ENCODE peak calls at places on chromosomes 5 and 9, in five cellular contexts. One of them, this sample, is unnamed.

GRCh38 chr9:115672477-115673316 is 480.9 kb upstream of the PAPPA start:
- DNase-seq in IMR-90: peak
- DNase-seq in hepatocyte: peak
- DNase-seq in astrocyte: peak
- DNase-seq in AG04450: peak
- DNase-seq in this sample: peak

GRCh38 chr5:138464388-138465287 is 641 bp upstream of the EGR1 start:
- DNase-seq in IMR-90: peak
- DNase-seq in hepatocyte: peak
- DNase-seq in astrocyte: peak
- DNase-seq in AG04450: peak
- DNase-seq in this sample: peak

GRCh38 chr5:69364414-69364813 is 4.9 kb downstream of the AK6 start:
- DNase-seq in IMR-90: peak
- DNase-seq in hepatocyte: peak
- DNase-seq in astrocyte: no peak
- DNase-seq in AG04450: no peak
- DNase-seq in this sample: peak

GRCh38 chr5:79236364-79236969 is 536 bp downstream of the JMY start:
- DNase-seq in IMR-90: peak
- DNase-seq in hepatocyte: peak
- DNase-seq in astrocyte: peak
- DNase-seq in AG04450: no peak
- DNase-seq in this sample: peak

GRCh38 chr5:55708732-55709131 is 3.4 kb downstream of the SLC38A9 start:
- DNase-seq in IMR-90: peak
- DNase-seq in hepatocyte: no peak
- DNase-seq in astrocyte: no peak
- DNase-seq in AG04450: no peak
- DNase-seq in this sample: peak

GRCh38 chr5:160280384-160281090 is 31.8 kb downstream of the CCNJL start:
- DNase-seq in IMR-90: no peak
- DNase-seq in hepatocyte: no peak
- DNase-seq in astrocyte: no peak
- DNase-seq in AG04450: no peak
- DNase-seq in this sample: no peak

GRCh38 chr9:133428579-133429215 is 6.5 kb downstream of the ADAMTS13 start:
- DNase-seq in IMR-90: no peak
- DNase-seq in hepatocyte: peak
- DNase-seq in astrocyte: no peak
- DNase-seq in AG04450: no peak
- DNase-seq in this sample: no peak

GRCh38 chr9:21965401-21965951 is 28.7 kb downstream of the CDKN2A start:
- DNase-seq in IMR-90: peak
- DNase-seq in hepatocyte: peak
- DNase-seq in astrocyte: peak
- DNase-seq in AG04450: peak
- DNase-seq in this sample: peak

GRCh38 chr5:148145916-148146315 is 22.4 kb upstream of the SPINK14 start:
- DNase-seq in IMR-90: peak
- DNase-seq in hepatocyte: peak
- DNase-seq in astrocyte: peak
- DNase-seq in AG04450: no peak
- DNase-seq in this sample: no peak

GRCh38 chr9:132235894-132236661 is 74.2 kb downstream of the NTNG2 start:
- DNase-seq in IMR-90: peak
- DNase-seq in hepatocyte: peak
- DNase-seq in astrocyte: peak
- DNase-seq in AG04450: peak
- DNase-seq in this sample: peak

GRCh38 chr5:43601454-43602260 is 1.3 kb upstream of the NNT start:
- DNase-seq in IMR-90: peak
- DNase-seq in hepatocyte: no peak
- DNase-seq in astrocyte: peak
- DNase-seq in AG04450: no peak
- DNase-seq in this sample: peak

GRCh38 chr5:56269216-56269927 is 36.2 kb upstream of the ANKRD55 start:
- DNase-seq in IMR-90: peak
- DNase-seq in hepatocyte: peak
- DNase-seq in astrocyte: peak
- DNase-seq in AG04450: no peak
- DNase-seq in this sample: peak

GRCh38 chr5:38509185-38509584 is 47.3 kb downstream of the LIFR start:
- DNase-seq in IMR-90: peak
- DNase-seq in hepatocyte: no peak
- DNase-seq in astrocyte: peak
- DNase-seq in AG04450: peak
- DNase-seq in this sample: peak

GRCh38 chr9:33165263-33166151 is 1.6 kb downstream of the B4GALT1 start:
- DNase-seq in IMR-90: peak
- DNase-seq in hepatocyte: peak
- DNase-seq in astrocyte: peak
- DNase-seq in AG04450: no peak
- DNase-seq in this sample: peak

GRCh38 chr9:124414612-124415011 is 630 bp downstream of the PSMB7 start:
- DNase-seq in IMR-90: no peak
- DNase-seq in hepatocyte: no peak
- DNase-seq in astrocyte: no peak
- DNase-seq in AG04450: no peak
- DNase-seq in this sample: no peak

GRCh38 chr5:127290946-127291763 is 559 bp downstream of the MEGF10 start:
- DNase-seq in IMR-90: no peak
- DNase-seq in hepatocyte: no peak
- DNase-seq in astrocyte: no peak
- DNase-seq in AG04450: no peak
- DNase-seq in this sample: peak

GRCh38 chr5:72599519-72600400 is 92.5 kb upstream of the ZNF366 start:
- DNase-seq in IMR-90: peak
- DNase-seq in hepatocyte: no peak
- DNase-seq in astrocyte: peak
- DNase-seq in AG04450: no peak
- DNase-seq in this sample: peak

GRCh38 chr5:29002481-29002880 is 1964.1 kb upstream of the CDH9 start:
- DNase-seq in IMR-90: no peak
- DNase-seq in hepatocyte: no peak
- DNase-seq in astrocyte: no peak
- DNase-seq in AG04450: no peak
- DNase-seq in this sample: no peak

GRCh38 chr9:109176386-109176785 is 9.3 kb upstream of the FRRS1L start:
- DNase-seq in IMR-90: no peak
- DNase-seq in hepatocyte: no peak
- DNase-seq in astrocyte: no peak
- DNase-seq in AG04450: no peak
- DNase-seq in this sample: no peak

GRCh38 chr5:81579525-81579924 is 171.4 kb downstream of the SSBP2 start:
- DNase-seq in IMR-90: peak
- DNase-seq in hepatocyte: peak
- DNase-seq in astrocyte: no peak
- DNase-seq in AG04450: no peak
- DNase-seq in this sample: peak

GRCh38 chr9:127856094-127856740 is 1.8 kb upstream of the ENG start:
- DNase-seq in IMR-90: no peak
- DNase-seq in hepatocyte: no peak
- DNase-seq in astrocyte: no peak
- DNase-seq in AG04450: no peak
- DNase-seq in this sample: no peak

GRCh38 chr9:127853312-127854168 is 918 bp downstream of the ENG start:
- DNase-seq in IMR-90: no peak
- DNase-seq in hepatocyte: no peak
- DNase-seq in astrocyte: no peak
- DNase-seq in AG04450: no peak
- DNase-seq in this sample: no peak

GRCh38 chr9:127852829-127853228 is 1.6 kb downstream of the ENG start:
- DNase-seq in IMR-90: no peak
- DNase-seq in hepatocyte: no peak
- DNase-seq in astrocyte: no peak
- DNase-seq in AG04450: no peak
- DNase-seq in this sample: no peak

GRCh38 chr9:127855522-127855921 is 1.1 kb upstream of the ENG start:
- DNase-seq in IMR-90: no peak
- DNase-seq in hepatocyte: no peak
- DNase-seq in astrocyte: no peak
- DNase-seq in AG04450: no peak
- DNase-seq in this sample: no peak

GRCh38 chr9:127854169-127854833 is at the start of gene ENG:
- DNase-seq in IMR-90: peak
- DNase-seq in hepatocyte: peak
- DNase-seq in astrocyte: no peak
- DNase-seq in AG04450: no peak
- DNase-seq in this sample: peak
- TF ChIP-seq CTCF in IMR-90: peak
- TF ChIP-seq CTCF in hepatocyte: no peak
- TF ChIP-seq CTCF in astrocyte: no peak
- TF ChIP-seq CTCF in AG04450: peak
- TF ChIP-seq CTCF in this sample: no peak

GRCh38 chr9:14317667-14318255 is 3.8 kb upstream of the NFIB start:
- DNase-seq in IMR-90: no peak
- DNase-seq in hepatocyte: no peak
- DNase-seq in astrocyte: no peak
- DNase-seq in AG04450: no peak
- DNase-seq in this sample: no peak
- H3K4me3 ChIP-seq in IMR-90: no peak
- H3K4me3 ChIP-seq in hepatocyte: no peak
- H3K4me3 ChIP-seq in astrocyte: no peak
- H3K4me3 ChIP-seq in AG04450: no peak
- H3K4me3 ChIP-seq in this sample: no peak

GRCh38 chr9:126705767-126706697 is 92.3 kb downstream of the LMX1B start:
- DNase-seq in IMR-90: peak
- DNase-seq in hepatocyte: peak
- DNase-seq in astrocyte: no peak
- DNase-seq in AG04450: no peak
- DNase-seq in this sample: no peak
- TF ChIP-seq CTCF in IMR-90: peak
- TF ChIP-seq CTCF in hepatocyte: peak
- TF ChIP-seq CTCF in astrocyte: peak
- TF ChIP-seq CTCF in AG04450: peak
- TF ChIP-seq CTCF in this sample: peak

GRCh38 chr9:113711251-113711650 is 164.9 kb upstream of the ZNF618 start:
- DNase-seq in IMR-90: no peak
- DNase-seq in hepatocyte: no peak
- DNase-seq in astrocyte: no peak
- DNase-seq in AG04450: no peak
- DNase-seq in this sample: no peak
- H3K4me3 ChIP-seq in IMR-90: no peak
- H3K4me3 ChIP-seq in hepatocyte: no peak
- H3K4me3 ChIP-seq in astrocyte: no peak
- H3K4me3 ChIP-seq in AG04450: no peak
- H3K4me3 ChIP-seq in this sample: no peak

GRCh38 chr5:77302247-77302646 is 91.8 kb downstream of the PDE8B start:
- DNase-seq in IMR-90: no peak
- DNase-seq in hepatocyte: no peak
- DNase-seq in astrocyte: no peak
- DNase-seq in AG04450: no peak
- DNase-seq in this sample: no peak
- TF ChIP-seq CTCF in IMR-90: no peak
- TF ChIP-seq CTCF in hepatocyte: no peak
- TF ChIP-seq CTCF in astrocyte: no peak
- TF ChIP-seq CTCF in AG04450: no peak
- TF ChIP-seq CTCF in this sample: no peak

DNA sequence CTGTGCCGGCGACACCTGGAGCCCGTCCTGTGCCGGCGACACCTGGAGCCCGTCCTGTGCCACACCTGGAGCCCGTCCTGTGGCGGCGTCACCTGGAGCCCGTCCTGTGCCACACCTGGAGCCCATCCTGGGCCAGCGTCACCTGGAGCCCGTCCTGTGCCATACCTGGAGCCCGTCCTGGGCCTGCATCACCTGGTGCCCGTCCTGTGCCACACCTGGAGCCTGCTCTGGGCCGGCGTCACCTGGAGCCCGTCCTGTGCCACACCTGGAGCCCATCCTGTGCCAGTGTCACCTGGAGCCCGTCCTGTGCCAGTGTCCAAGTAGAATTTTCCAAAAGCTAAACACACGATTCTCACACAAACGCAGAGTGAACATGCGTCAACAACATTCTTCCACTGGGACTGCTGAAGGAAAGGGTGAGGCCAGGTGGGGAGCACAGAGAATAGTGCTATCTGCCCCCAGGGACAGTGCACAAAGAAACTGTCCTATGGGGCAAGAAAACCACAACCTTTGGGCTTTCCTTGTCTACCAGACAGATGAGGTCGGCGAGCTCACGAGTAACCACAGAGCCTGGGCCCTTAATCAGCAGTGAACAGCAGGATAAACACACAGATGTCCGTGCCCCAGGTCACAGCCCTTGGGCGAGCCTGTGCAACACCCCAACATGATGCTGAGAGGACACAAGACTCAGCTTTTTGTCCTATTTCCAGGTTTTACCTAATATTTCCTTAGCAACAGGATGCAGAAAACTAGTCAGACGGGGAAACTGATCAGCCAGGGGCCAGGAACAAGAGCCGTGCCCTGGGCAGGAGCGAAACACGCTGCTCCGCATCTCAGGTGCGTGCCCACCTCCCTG is 7.9 kb downstream of the QSOX2 start:
- DNase-seq in IMR-90: no peak
- DNase-seq in hepatocyte: no peak
- DNase-seq in astrocyte: no peak
- DNase-seq in AG04450: no peak
- DNase-seq in this sample: no peak
- H3K4me3 ChIP-seq in IMR-90: no peak
- H3K4me3 ChIP-seq in hepatocyte: no peak
- H3K4me3 ChIP-seq in astrocyte: no peak
- H3K4me3 ChIP-seq in AG04450: no peak
- H3K4me3 ChIP-seq in this sample: no peak

DNA sequence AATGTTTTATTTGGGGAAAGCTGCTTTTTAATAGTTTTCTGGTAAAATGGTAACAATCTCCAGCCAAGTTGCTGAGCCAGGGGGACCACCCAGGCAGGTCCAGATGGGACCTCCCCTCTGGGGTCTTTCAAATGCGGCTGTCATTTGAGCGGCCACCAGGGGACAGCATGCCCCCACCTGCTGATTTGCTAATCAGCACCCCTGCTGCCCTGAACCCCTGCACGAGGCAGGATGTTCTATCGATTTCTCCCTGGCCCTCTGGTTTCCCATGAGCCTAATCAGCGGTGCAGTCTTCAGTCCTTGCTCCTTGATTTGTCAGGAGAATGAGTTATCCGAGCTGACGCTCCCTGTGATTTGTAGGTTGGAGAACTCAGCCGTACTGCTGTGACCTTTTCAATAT is 247.0 kb downstream of the FSTL4 start:
- DNase-seq in IMR-90: no peak
- DNase-seq in hepatocyte: no peak
- DNase-seq in astrocyte: no peak
- DNase-seq in AG04450: no peak
- DNase-seq in this sample: no peak
- TF ChIP-seq CTCF in IMR-90: peak
- TF ChIP-seq CTCF in hepatocyte: peak
- TF ChIP-seq CTCF in astrocyte: no peak
- TF ChIP-seq CTCF in AG04450: no peak
- TF ChIP-seq CTCF in this sample: no peak